ENCODE peak calls at places on chromosomes 1 and 21, in six cellular contexts. M is astrocyte of the spinal cord, S is body of pancreas, L is ovary, N is stomach, E is kidney. D is an unnamed sample.

GRCh38 chr1:34398205-34398915 is 221.7 kb downstream of the C1orf94 start:
- DNase-seq in M (no peak), N (no peak), E (no peak), S (no peak), L (no peak), D (no peak)

GRCh38 chr1:209387969-209388329 is 195.6 kb upstream of the CAMK1G start:
- DNase-seq in S (no peak), E (no peak), L (no peak), N (no peak), M (no peak), D (no peak)

GRCh38 chr1:161483361-161483760 is 21.9 kb upstream of the FCGR2A start:
- DNase-seq in S (no peak), N (no peak), L (no peak), M (no peak), E (no peak), D (no peak)

GRCh38 chr1:182066934-182067333 is 5.4 kb upstream of the ZNF648 start:
- DNase-seq in N (no peak), M (no peak), S (no peak), L (no peak), E (no peak), D (no peak)

GRCh38 chr1:22673486-22674409 is 20.7 kb downstream of the C1QB start:
- DNase-seq in L (no peak), E (no peak), M (peak), S (peak), N (peak), D (no peak)

GRCh38 chr1:54323324-54323739 is 82.9 kb downstream of the SSBP3 start:
- DNase-seq in S (peak), N (peak), M (no peak), E (no peak), L (peak), D (no peak)

GRCh38 chr1:179092896-179093461 is 11.1 kb downstream of the TOR3A start:
- DNase-seq in S (no peak), N (peak), L (no peak), E (no peak), M (no peak), D (no peak)

GRCh38 chr1:2182376-2182775 is 12.2 kb downstream of the FAAP20 start:
- DNase-seq in S (no peak), E (no peak), M (no peak), L (no peak), N (no peak), D (no peak)

GRCh38 chr21:42666023-42666747 is 12.8 kb downstream of the PDE9A start:
- DNase-seq in E (peak), S (no peak), N (no peak), L (no peak), M (no peak), D (no peak)

GRCh38 chr1:171468120-171468790 is 17.1 kb upstream of the PRRC2C start:
- DNase-seq in M (peak), E (no peak), S (no peak), N (no peak), L (no peak), D (no peak)

GRCh38 chr1:221742555-221743415 is 896 bp upstream of the DUSP10 start:
- DNase-seq in M (no peak), L (peak), N (peak), S (peak), E (peak), D (peak)

GRCh38 chr1:230243583-230244377 is 176.7 kb downstream of the GALNT2 start:
- DNase-seq in N (no peak), S (no peak), M (peak), E (no peak), L (no peak), D (no peak)

GRCh38 chr1:95982706-95983105 is 738.9 kb upstream of the PTBP2 start:
- DNase-seq in E (no peak), L (no peak), S (no peak), N (no peak), M (no peak), D (no peak)

GRCh38 chr1:244054924-244055263 is 3.8 kb downstream of the ZBTB18 start:
- DNase-seq in S (no peak), M (no peak), N (no peak), L (no peak), E (no peak), D (no peak)

GRCh38 chr1:197649188-197649587 is 126.1 kb downstream of the DENND1B start:
- DNase-seq in S (no peak), M (no peak), E (no peak), L (no peak), N (no peak), D (no peak)

GRCh38 chr1:77063118-77063517 is 156.1 kb downstream of the PIGK start:
- DNase-seq in S (no peak), L (no peak), N (no peak), M (no peak), E (no peak), D (no peak)

GRCh38 chr1:221439734-221440436 is 302.0 kb downstream of the DUSP10 start:
- DNase-seq in E (no peak), L (no peak), S (no peak), M (peak), N (no peak), D (no peak)

GRCh38 chr1:201408176-201408814 is 9.2 kb upstream of the LAD1 start:
- DNase-seq in S (peak), E (peak), N (peak), L (peak), M (peak), D (no peak)

GRCh38 chr1:198480876-198481275 is 59.6 kb downstream of the ATP6V1G3 start:
- DNase-seq in S (no peak), N (no peak), M (no peak), E (no peak), L (no peak), D (no peak)

GRCh38 chr1:109783436-109783835 is 19.7 kb upstream of the EPS8L3 start:
- DNase-seq in S (peak), L (peak), N (peak), M (no peak), E (peak), D (peak)

GRCh38 chr1:117879284-117879683 is 50.1 kb downstream of the GDAP2 start:
- DNase-seq in S (no peak), E (no peak), M (no peak), L (no peak), N (no peak), D (no peak)

GRCh38 chr1:247228133-247228532 is 27.7 kb upstream of the VN1R5 start:
- DNase-seq in L (no peak), S (no peak), M (peak), E (no peak), N (no peak), D (no peak)

GRCh38 chr1:4636644-4637380 is 17.6 kb upstream of the AJAP1 start:
- DNase-seq in N (no peak), M (no peak), S (no peak), L (no peak), E (no peak), D (no peak)

GRCh38 chr1:204960306-204960984 is 82.6 kb upstream of the CNTN2 start:
- DNase-seq in M (no peak), L (no peak), S (no peak), E (no peak), N (no peak), D (no peak)

GRCh38 chr1:27592191-27592590 is 11.8 kb downstream of the AHDC1 start:
- DNase-seq in N (no peak), E (no peak), L (no peak), S (no peak), M (no peak), D (no peak)

GRCh38 chr1:206581571-206581981 is 30.7 kb downstream of the EIF2D start:
- DNase-seq in L (no peak), N (no peak), E (no peak), M (no peak), S (no peak), D (no peak)

GRCh38 chr1:41351262-41352151 is 9.7 kb upstream of the FOXO6 start:
- DNase-seq in N (no peak), S (no peak), E (no peak), L (no peak), M (no peak), D (no peak)

GRCh38 chr1:72848997-72849396 is 566.7 kb upstream of the NEGR1 start:
- DNase-seq in M (no peak), E (no peak), N (no peak), S (no peak), L (no peak), D (no peak)

GRCh38 chr1:172781513-172782140 is 122.7 kb downstream of the FASLG start:
- DNase-seq in L (no peak), E (no peak), N (no peak), S (no peak), M (peak), D (no peak)

GRCh38 chr21:25331286-25331685 is 276.0 kb downstream of the MRPL39 start:
- DNase-seq in M (no peak), E (no peak), L (no peak), S (no peak), N (no peak), D (no peak)

GRCh38 chr1:164644774-164645634 is 86.0 kb downstream of the PBX1 start:
- DNase-seq in N (no peak), L (no peak), M (peak), E (no peak), S (no peak), D (no peak)

GRCh38 chr21:21997390-21998333 is 999.5 kb downstream of the NCAM2 start:
- DNase-seq in N (no peak), L (no peak), E (no peak), M (no peak), S (no peak), D (no peak)

GRCh38 chr1:44855742-44856141 is 12.7 kb upstream of the PTCH2 start:
- DNase-seq in S (no peak), L (no peak), M (no peak), E (no peak), N (no peak), D (no peak)

GRCh38 chr1:162627662-162628296 is 4.5 kb upstream of the DDR2 start:
- DNase-seq in E (no peak), L (no peak), M (no peak), N (no peak), S (no peak), D (no peak)

GRCh38 chr1:156194300-156194652 is 372 bp downstream of the SLC25A44 start:
- DNase-seq in N (no peak), L (no peak), E (no peak), M (no peak), S (no peak), D (no peak)

GRCh38 chr1:155940993-155941844 is at the start of gene RXFP4:
- DNase-seq in S (no peak), L (no peak), E (peak), N (peak), M (no peak), D (no peak)

GRCh38 chr1:161763522-161764098 is 2.5 kb upstream of the ATF6 start:
- DNase-seq in S (no peak), L (no peak), M (peak), N (peak), E (no peak), D (no peak)

GRCh38 chr1:38053416-38054091 is 7.0 kb upstream of the POU3F1 start:
- DNase-seq in S (no peak), E (no peak), M (no peak), L (no peak), N (no peak), D (no peak)

GRCh38 chr1:29282924-29283803 is 46.8 kb downstream of the PTPRU start:
- DNase-seq in N (no peak), S (no peak), M (peak), E (no peak), L (peak), D (peak)

GRCh38 chr1:221759436-221759835 is 17.5 kb upstream of the DUSP10 start:
- DNase-seq in E (no peak), M (peak), N (no peak), L (no peak), S (no peak), D (no peak)

DNA sequence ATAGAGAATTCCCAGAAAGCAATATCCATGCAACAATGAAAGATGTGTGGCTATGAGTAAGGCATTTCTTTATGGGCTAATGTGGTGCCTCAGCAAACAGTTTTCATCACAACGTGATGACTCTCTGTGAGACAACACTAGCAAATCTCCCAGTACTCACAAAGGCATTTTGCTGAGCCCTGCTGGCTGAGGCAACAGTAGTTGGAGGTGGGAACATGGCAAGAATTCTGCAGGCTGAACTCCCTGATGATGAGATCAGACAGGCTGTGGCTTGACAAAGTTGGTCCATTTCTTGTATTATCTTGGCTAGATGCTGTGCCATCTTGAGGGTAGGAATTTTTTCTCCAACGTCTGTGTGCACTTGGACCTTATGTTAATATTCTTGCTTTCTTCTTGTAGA is 24.6 kb downstream of the PROX1 start:
- DNase-seq in N (no peak), E (no peak), M (peak), S (no peak), L (no peak), D (no peak)
- TF ChIP-seq CTCF in N (no peak), E (no peak), M (no peak), S (no peak), L (no peak), D (no peak)

GRCh38 chr1:16462773-16463330 is 22.3 kb downstream of the NECAP2 start:
- DNase-seq in E (no peak), S (no peak), N (no peak), L (no peak), M (no peak), D (no peak)

GRCh38 chr1:16464917-16465625 is 24.5 kb downstream of the NECAP2 start:
- DNase-seq in M (no peak), N (no peak), S (no peak), E (no peak), L (no peak), D (no peak)

GRCh38 chr1:16461681-16462080 is 21.2 kb downstream of the NECAP2 start:
- DNase-seq in S (no peak), N (no peak), E (no peak), M (no peak), L (no peak), D (no peak)

GRCh38 chr1:16458801-16459200 is 18.3 kb downstream of the NECAP2 start:
- DNase-seq in N (no peak), M (no peak), L (no peak), E (no peak), S (no peak), D (no peak)

GRCh38 chr1:16459503-16459902 is 19.0 kb downstream of the NECAP2 start:
- DNase-seq in E (no peak), S (no peak), L (no peak), N (no peak), M (no peak), D (no peak)
- H3K4me3 ChIP-seq in E (no peak), S (no peak), L (no peak), N (no peak), M (no peak), D (no peak)

GRCh38 chr1:223836586-223836985 is 9.2 kb downstream of the TP53BP2 start:
- DNase-seq in L (no peak), E (no peak), N (no peak), M (no peak), S (no peak), D (no peak)

GRCh38 chr1:223835754-223836153 is 10.0 kb downstream of the TP53BP2 start:
- DNase-seq in S (no peak), M (no peak), L (no peak), N (no peak), E (no peak), D (no peak)

GRCh38 chr1:223832637-223832943 is 13.2 kb downstream of the TP53BP2 start:
- DNase-seq in N (no peak), L (no peak), M (no peak), E (no peak), S (no peak), D (no peak)

GRCh38 chr1:223833948-223834347 is 11.8 kb downstream of the TP53BP2 start:
- DNase-seq in L (no peak), S (no peak), M (no peak), N (no peak), E (no peak), D (no peak)

DNA sequence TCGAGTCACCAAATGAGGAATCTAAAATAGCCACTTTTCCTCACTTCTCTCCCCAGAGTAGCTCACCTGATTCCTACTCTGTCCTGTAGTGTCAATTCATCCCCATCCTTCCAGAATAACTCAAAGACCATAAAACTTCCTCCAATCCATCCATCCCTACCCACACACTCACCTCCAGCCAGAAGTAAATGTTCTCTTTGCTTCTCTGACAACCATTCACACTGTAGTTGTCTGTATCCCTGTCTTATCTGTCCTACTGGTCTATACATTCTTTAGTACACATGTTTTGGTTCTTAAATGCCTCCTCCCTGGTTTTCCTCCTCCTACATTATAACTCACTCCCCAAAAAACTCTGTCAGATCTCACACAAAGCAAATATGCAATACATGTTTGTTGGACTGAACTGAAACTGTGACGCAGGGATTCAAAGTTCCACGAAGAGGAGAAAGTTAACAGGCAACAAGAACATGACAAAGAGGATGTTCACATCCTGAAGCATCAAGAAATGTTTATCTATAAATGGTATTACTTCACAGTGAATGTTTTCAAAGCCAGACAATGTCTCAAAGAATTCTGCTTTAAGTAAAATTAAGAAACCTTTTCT is 11.0 kb downstream of the TP53BP2 start:
- DNase-seq in L (no peak), S (no peak), E (no peak), N (no peak), M (peak), D (no peak)
- TF ChIP-seq CTCF in L (no peak), S (no peak), E (no peak), N (no peak), M (no peak), D (no peak)

DNA sequence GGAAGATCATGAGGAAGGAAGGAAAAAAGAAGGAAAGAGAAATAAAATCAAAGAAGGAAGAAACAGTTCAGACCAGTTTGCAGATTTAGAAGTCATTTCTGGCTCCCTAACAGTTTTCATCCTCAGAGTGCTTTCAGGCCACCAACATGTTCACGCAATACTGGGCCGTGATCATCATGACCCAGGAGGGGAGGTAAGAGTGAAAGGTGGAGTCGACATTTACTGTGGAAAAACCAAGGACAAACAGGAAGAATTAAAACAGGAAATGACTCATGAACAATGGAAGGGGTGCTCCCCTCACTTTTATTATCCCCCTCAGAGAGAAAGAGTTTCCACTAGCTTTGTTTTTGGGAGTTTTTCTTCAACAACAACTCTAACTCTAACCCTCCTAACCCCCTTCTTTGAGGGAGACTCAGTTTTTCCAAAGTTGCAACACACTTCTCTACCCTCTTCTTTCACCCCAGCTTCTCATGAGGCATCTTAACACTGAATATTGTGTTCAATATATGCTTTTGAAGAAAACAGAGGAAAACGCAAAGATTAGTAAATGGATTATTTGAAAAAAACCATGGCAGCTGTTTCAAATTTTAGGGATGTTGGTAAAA is 60.4 kb downstream of the VANGL2 start:
- DNase-seq in M (no peak), S (no peak), L (no peak), E (no peak), N (no peak), D (no peak)
- H3K4me3 ChIP-seq in M (no peak), S (no peak), L (no peak), E (no peak), N (no peak), D (no peak)

GRCh38 chr1:30569384-30569783 is 154.0 kb downstream of the MATN1 start:
- DNase-seq in E (no peak), M (no peak), S (no peak), L (no peak), N (no peak), D (no peak)
- TF ChIP-seq CTCF in E (no peak), M (no peak), S (no peak), L (no peak), N (no peak), D (no peak)

D was measured in LNCaP clone FGC.